ENCODE peak calls at places on chromosome 13, in seven cellular contexts. One of them, this sample, is unnamed.

GRCh38 chr13:82688400-82688999 is 1193.8 kb downstream of the SLITRK1 start:
- DNase-seq in HFFc6: no peak
- DNase-seq in H9: no peak
- DNase-seq in AG09309: no peak
- DNase-seq in D341Med: no peak
- DNase-seq in aorta: no peak
- DNase-seq in GM12865: peak; percentile 0
- DNase-seq in this sample: no peak

GRCh38 chr13:35812730-35813129 is 318.5 kb downstream of the DCLK1 start:
- DNase-seq in HFFc6: no peak
- DNase-seq in H9: no peak
- DNase-seq in AG09309: no peak
- DNase-seq in D341Med: no peak
- DNase-seq in aorta: no peak
- DNase-seq in GM12865: no peak
- DNase-seq in this sample: no peak

GRCh38 chr13:47897411-47898050 is 103.5 kb downstream of the SUCLA2 start:
- DNase-seq in HFFc6: no peak
- DNase-seq in H9: peak; percentile 61
- DNase-seq in AG09309: peak; percentile 25
- DNase-seq in D341Med: no peak
- DNase-seq in aorta: no peak
- DNase-seq in GM12865: no peak
- DNase-seq in this sample: no peak

GRCh38 chr13:32107474-32107873 is 75.9 kb downstream of the FRY start:
- DNase-seq in HFFc6: no peak
- DNase-seq in H9: no peak
- DNase-seq in AG09309: no peak
- DNase-seq in D341Med: no peak
- DNase-seq in aorta: no peak
- DNase-seq in GM12865: no peak
- DNase-seq in this sample: no peak

GRCh38 chr13:52061587-52061986 is 37.1 kb downstream of the UTP14C start:
- DNase-seq in HFFc6: no peak
- DNase-seq in H9: no peak
- DNase-seq in AG09309: no peak
- DNase-seq in D341Med: no peak
- DNase-seq in aorta: no peak
- DNase-seq in GM12865: no peak
- DNase-seq in this sample: peak; percentile 54

GRCh38 chr13:80033286-80033685 is 307.6 kb downstream of the SPRY2 start:
- DNase-seq in HFFc6: no peak
- DNase-seq in H9: no peak
- DNase-seq in AG09309: no peak
- DNase-seq in D341Med: no peak
- DNase-seq in aorta: no peak
- DNase-seq in GM12865: no peak
- DNase-seq in this sample: no peak

GRCh38 chr13:25440081-25440480 is 68.3 kb downstream of the ATP8A2 start:
- DNase-seq in HFFc6: no peak
- DNase-seq in H9: no peak
- DNase-seq in AG09309: no peak
- DNase-seq in D341Med: no peak
- DNase-seq in aorta: no peak
- DNase-seq in GM12865: no peak
- DNase-seq in this sample: no peak

GRCh38 chr13:74040200-74040599 is 94.0 kb downstream of the KLF12 start:
- DNase-seq in HFFc6: no peak
- DNase-seq in H9: peak; percentile 88
- DNase-seq in AG09309: no peak
- DNase-seq in D341Med: peak; percentile 78
- DNase-seq in aorta: no peak
- DNase-seq in GM12865: peak; percentile 67
- DNase-seq in this sample: no peak

GRCh38 chr13:27954406-27954851 is 14.7 kb downstream of the CDX2 start:
- DNase-seq in HFFc6: no peak
- DNase-seq in H9: peak; percentile 66
- DNase-seq in AG09309: no peak
- DNase-seq in D341Med: no peak
- DNase-seq in aorta: no peak
- DNase-seq in GM12865: peak; percentile 28
- DNase-seq in this sample: no peak

GRCh38 chr13:24493356-24493755 is 19.2 kb downstream of the PARP4 start:
- DNase-seq in HFFc6: no peak
- DNase-seq in H9: no peak
- DNase-seq in AG09309: no peak
- DNase-seq in D341Med: no peak
- DNase-seq in aorta: no peak
- DNase-seq in GM12865: no peak
- DNase-seq in this sample: no peak

GRCh38 chr13:29607465-29607864 is 12.0 kb upstream of the SLC7A1 start:
- DNase-seq in HFFc6: peak; percentile 42
- DNase-seq in H9: no peak
- DNase-seq in AG09309: no peak
- DNase-seq in D341Med: no peak
- DNase-seq in aorta: no peak
- DNase-seq in GM12865: no peak
- DNase-seq in this sample: no peak

GRCh38 chr13:45341799-45342584 is 1.0 kb upstream of the TPT1 start:
- DNase-seq in HFFc6: no peak
- DNase-seq in H9: no peak
- DNase-seq in AG09309: no peak
- DNase-seq in D341Med: no peak
- DNase-seq in aorta: peak; percentile 75
- DNase-seq in GM12865: no peak
- DNase-seq in this sample: peak; percentile 35

GRCh38 chr13:99385940-99386339 is 78.7 kb upstream of the GPR183 start:
- DNase-seq in HFFc6: no peak
- DNase-seq in H9: peak; percentile 23
- DNase-seq in AG09309: no peak
- DNase-seq in D341Med: no peak
- DNase-seq in aorta: no peak
- DNase-seq in GM12865: no peak
- DNase-seq in this sample: no peak

GRCh38 chr13:34967851-34968562 is 25.9 kb downstream of the NBEA start:
- DNase-seq in HFFc6: no peak
- DNase-seq in H9: no peak
- DNase-seq in AG09309: no peak
- DNase-seq in D341Med: no peak
- DNase-seq in aorta: no peak
- DNase-seq in GM12865: no peak
- DNase-seq in this sample: no peak

GRCh38 chr13:110354715-110355473 is 47.8 kb downstream of the COL4A2 start:
- DNase-seq in HFFc6: no peak
- DNase-seq in H9: no peak
- DNase-seq in AG09309: no peak
- DNase-seq in D341Med: no peak
- DNase-seq in aorta: no peak
- DNase-seq in GM12865: no peak
- DNase-seq in this sample: no peak

GRCh38 chr13:27371932-27372331 is 52.5 kb upstream of the GTF3A start:
- DNase-seq in HFFc6: no peak
- DNase-seq in H9: no peak
- DNase-seq in AG09309: no peak
- DNase-seq in D341Med: no peak
- DNase-seq in aorta: no peak
- DNase-seq in GM12865: no peak
- DNase-seq in this sample: no peak